ENCODE peak calls at places on chromosomes 16 and 17, in five cellular contexts. F, L, Q, N and T are unnamed samples.

GRCh38 chr17:77131919-77132318 is 8.8 kb upstream of the SEC14L1 start:
- DNase-seq in N (no peak), L (no peak), F (peak), Q (no peak), T (no peak)

GRCh38 chr17:3527468-3527867 is 30.1 kb downstream of the TRPV3 start:
- DNase-seq in F (no peak), N (no peak), Q (no peak), L (no peak), T (no peak)

GRCh38 chr17:64459284-64459747 is 10.4 kb downstream of the MILR1 start:
- DNase-seq in N (no peak), L (peak), Q (no peak), F (peak), T (no peak)

GRCh38 chr17:71114911-71115668 is 945.8 kb downstream of the KCNJ2 start:
- DNase-seq in N (no peak), F (no peak), Q (no peak), L (no peak), T (no peak)

GRCh38 chr17:75722076-75722475 is 817 bp downstream of the ITGB4 start:
- DNase-seq in L (no peak), N (no peak), Q (no peak), F (no peak), T (no peak)

GRCh38 chr17:36608794-36609497 is 7.6 kb downstream of the MRM1 start:
- DNase-seq in F (peak), L (peak), N (peak), Q (peak), T (peak)

GRCh38 chr16:80669673-80670072 is 128.9 kb downstream of the DYNLRB2 start:
- DNase-seq in L (no peak), N (no peak), Q (no peak), F (no peak), T (no peak)

GRCh38 chr17:50575581-50576210 is 15.2 kb downstream of the CACNA1G start:
- DNase-seq in L (no peak), N (peak), Q (no peak), F (no peak), T (no peak)

GRCh38 chr16:71491032-71491431 is 1.9 kb upstream of the ZNF19 start:
- DNase-seq in L (no peak), Q (no peak), F (no peak), N (no peak), T (no peak)

GRCh38 chr17:57524790-57525543 is 220.1 kb downstream of the CCDC182 start:
- DNase-seq in N (no peak), F (no peak), Q (no peak), L (no peak), T (no peak)

GRCh38 chr17:76570877-76571471 is 14.7 kb downstream of the ST6GALNAC2 start:
- DNase-seq in Q (no peak), L (no peak), N (no peak), F (no peak), T (no peak)

GRCh38 chr17:50280068-50280467 is 5.8 kb downstream of the TMEM92 start:
- DNase-seq in F (no peak), N (no peak), L (no peak), Q (no peak), T (no peak)

GRCh38 chr17:64506201-64506575 is at the start of gene DDX5:
- DNase-seq in N (peak), F (no peak), L (peak), Q (peak), T (peak)